ENCODE peak calls at places on chromosomes 3 and 15, in four cellular contexts. X is IMR-90, A is HepG2, U is GM12878. W is an unnamed sample.

GRCh38 chr3:28972921-28973320 is 307.9 kb upstream of the RBMS3 start:
- DNase-seq in X (no peak), U (no peak), A (no peak), W (no peak)

GRCh38 chr3:170476291-170476690 is 57.6 kb downstream of the CLDN11 start:
- DNase-seq in X (peak; percentile 34), A (no peak), U (no peak), W (no peak)

GRCh38 chr15:55660153-55660552 is 72.0 kb upstream of the PYGO1 start:
- DNase-seq in U (no peak), A (no peak), X (no peak), W (no peak)

GRCh38 chr15:78000089-78000926 is 77.2 kb downstream of the TBC1D2B start:
- DNase-seq in U (no peak), A (peak; percentile 62), X (peak; percentile 39), W (peak; percentile 80)

GRCh38 chr3:105610473-105610872 is 243.8 kb downstream of the ALCAM start:
- DNase-seq in U (no peak), X (no peak), A (no peak), W (no peak)

GRCh38 chr3:114404590-114404989 is 110.8 kb downstream of the TIGIT start:
- DNase-seq in X (peak; percentile 61), U (no peak), A (no peak), W (no peak)

GRCh38 chr3:25007974-25008658 is 419.9 kb upstream of the RARB start:
- DNase-seq in X (no peak), U (peak; percentile 15), A (no peak), W (no peak)

GRCh38 chr3:8741581-8742355 is 8.2 kb downstream of the CAV3 start:
- DNase-seq in U (no peak), X (peak; percentile 86), A (peak; percentile 89), W (peak; percentile 42)

GRCh38 chr3:131960324-131960723 is 74.5 kb downstream of the CPNE4 start:
- DNase-seq in X (peak; percentile 15), U (no peak), A (no peak), W (no peak)

GRCh38 chr15:38549222-38549621 is 15.4 kb downstream of the RASGRP1 start:
- DNase-seq in A (no peak), U (no peak), X (peak; percentile 60), W (no peak)

GRCh38 chr3:2098398-2099027 is at the start of gene CNTN4:
- DNase-seq in X (no peak), A (peak; percentile 24), U (no peak), W (peak; percentile 98)

GRCh38 chr3:86867990-86868389 is 123.0 kb downstream of the VGLL3 start:
- DNase-seq in U (no peak), X (peak; percentile 77), A (no peak), W (no peak)

GRCh38 chr15:88992216-88992615 is 79.0 kb upstream of the MFGE8 start:
- DNase-seq in X (peak; percentile 34), A (no peak), U (no peak), W (no peak)

GRCh38 chr3:9782777-9783176 is 9.5 kb downstream of the TADA3 start:
- DNase-seq in U (no peak), A (no peak), X (no peak), W (no peak)

GRCh38 chr15:75639709-75640482 is at the start of gene IMP3:
- DNase-seq in U (peak; percentile 95), X (peak; percentile 95), A (peak; percentile 97), W (peak; percentile 98)

GRCh38 chr3:87270908-87271727 is 5.3 kb downstream of the POU1F1 start:
- DNase-seq in U (no peak), A (no peak), X (no peak), W (no peak)

GRCh38 chr3:98022978-98023820 is 11.9 kb downstream of the GABRR3 start:
- DNase-seq in X (peak; percentile 68), A (peak; percentile 56), U (no peak), W (peak; percentile 42)

GRCh38 chr3:98645039-98645438 is 51.6 kb upstream of the CPOX start:
- DNase-seq in A (no peak), X (no peak), U (no peak), W (no peak)

GRCh38 chr3:160986060-160986459 is 119.1 kb downstream of the B3GALNT1 start:
- DNase-seq in A (no peak), X (no peak), U (no peak), W (no peak)

GRCh38 chr15:54681578-54681977 is 515.2 kb downstream of the RSL24D1 start:
- DNase-seq in X (no peak), A (no peak), U (no peak), W (no peak)

GRCh38 chr15:33810083-33810595 is 158.2 kb upstream of the CHRM5 start:
- DNase-seq in U (no peak), X (peak; percentile 16), A (no peak), W (no peak)

GRCh38 chr15:40360015-40360414 is 2.0 kb downstream of the DISP2 start:
- DNase-seq in X (no peak), U (no peak), A (no peak), W (no peak)

DNA sequence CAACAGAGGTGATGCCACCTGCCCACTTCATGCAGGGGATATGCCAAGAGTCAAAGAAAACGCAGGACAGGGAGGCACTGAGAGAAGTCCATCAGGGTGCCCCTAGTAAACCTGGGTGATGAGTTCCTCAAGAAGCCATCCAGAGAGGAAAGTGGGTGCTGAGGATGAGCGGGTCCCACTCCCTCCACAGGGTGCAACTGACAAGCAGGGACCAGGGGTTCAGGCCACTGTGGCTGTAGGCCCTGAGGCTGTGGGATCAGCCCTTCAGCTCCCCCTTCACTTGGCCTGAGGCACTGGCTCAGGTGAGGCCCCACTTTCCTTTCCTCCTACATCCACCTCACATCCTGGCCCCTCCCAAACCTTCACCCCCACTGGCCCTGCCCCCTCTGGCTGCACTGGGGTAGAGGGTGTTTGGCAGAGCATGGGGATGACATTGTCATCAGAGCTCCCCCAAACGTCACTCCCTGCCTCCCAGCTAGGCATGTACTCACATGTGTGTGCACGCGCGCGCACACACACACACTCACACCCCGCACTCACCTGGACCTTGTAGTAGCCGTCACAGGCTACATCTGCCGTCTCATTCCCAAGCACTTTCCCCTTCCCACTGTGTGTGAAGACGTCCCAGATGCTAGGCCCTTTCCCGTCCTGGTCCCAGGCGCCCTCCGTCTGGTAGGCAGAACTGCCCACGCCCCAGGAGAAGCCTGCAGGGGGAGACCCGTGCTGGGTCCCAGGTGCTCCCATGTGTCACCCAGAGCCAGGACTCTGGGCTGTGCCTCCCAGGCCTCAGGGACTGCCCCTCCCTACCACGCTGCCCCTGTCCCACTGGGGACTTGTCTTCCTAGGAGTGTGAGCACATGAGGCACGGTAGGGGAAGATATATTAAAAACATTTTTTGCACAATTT is 1.4 kb downstream of the LCTL start:
- DNase-seq in U (no peak), X (no peak), A (no peak), W (no peak)
- H3K9ac ChIP-seq in U (no peak overlapping the region), X (no peak overlapping the region), A (no peak overlapping the region), W (no peak overlapping the region)

GRCh38 chr3:73719877-73720276 is 95.1 kb upstream of the PDZRN3 start:
- DNase-seq in A (no peak), U (no peak), X (peak; percentile 76), W (no peak)

GRCh38 chr3:73718326-73719110 is 93.8 kb upstream of the PDZRN3 start:
- DNase-seq in A (no peak), U (no peak), X (no peak), W (no peak)

GRCh38 chr3:73716418-73716817 is 91.7 kb upstream of the PDZRN3 start:
- DNase-seq in X (peak; percentile 83), A (no peak), U (no peak), W (no peak)

GRCh38 chr3:73723596-73723995 is 98.9 kb upstream of the PDZRN3 start:
- DNase-seq in X (no peak), U (no peak), A (no peak), W (no peak)

DNA sequence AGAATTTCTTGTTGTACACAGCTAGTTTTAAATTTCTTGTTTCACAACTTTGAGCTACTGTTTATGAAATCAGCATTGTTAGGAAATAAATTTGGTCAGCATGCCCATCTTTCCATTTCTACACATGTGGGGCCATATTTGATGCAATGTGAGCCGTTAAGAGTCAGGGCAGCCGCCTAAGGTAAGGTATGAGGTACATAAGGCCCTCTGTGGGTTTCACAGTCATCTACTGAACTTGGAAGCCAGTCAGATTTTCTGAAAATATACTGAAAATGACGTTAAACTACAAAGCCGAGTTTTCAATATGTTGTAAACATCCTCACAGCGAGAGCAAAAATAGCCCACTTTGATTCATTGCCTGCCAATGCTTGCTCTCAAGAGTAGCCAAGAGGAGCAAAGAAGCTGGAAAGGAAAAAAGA is 94.7 kb upstream of the PDZRN3 start:
- DNase-seq in U (no peak), A (no peak), X (peak; percentile 83), W (no peak)
- TF ChIP-seq SMC3 in U (no peak), A (no peak), X (no peak), W (no peak)

GRCh38 chr15:59999064-59999377 is 5.1 kb upstream of the FOXB1 start:
- DNase-seq in U (no peak), X (no peak), A (no peak), W (peak; percentile 23)

GRCh38 chr15:60000113-60000823 is 3.8 kb upstream of the FOXB1 start:
- DNase-seq in U (no peak), X (no peak), A (no peak), W (peak; percentile 19)

GRCh38 chr15:59998256-59999063 is 5.7 kb upstream of the FOXB1 start:
- DNase-seq in A (no peak), X (no peak), U (no peak), W (peak; percentile 9)

GRCh38 chr15:60000824-60001641 is 3.1 kb upstream of the FOXB1 start:
- DNase-seq in A (no peak), U (no peak), X (no peak), W (peak; percentile 8)

GRCh38 chr15:59999558-60000112 is 4.5 kb upstream of the FOXB1 start:
- DNase-seq in X (no peak), U (no peak), A (no peak), W (peak; percentile 16)
- H3K4me3 ChIP-seq in X (no peak overlapping the region), U (no peak overlapping the region), A (no peak overlapping the region), W (no peak overlapping the region)

GRCh38 chr15:101167366-101167790 is 84.5 kb downstream of the CHSY1 start:
- DNase-seq in X (peak; percentile 50), U (no peak), A (peak; percentile 31), W (no peak)

GRCh38 chr15:101168898-101169297 is 83.0 kb downstream of the CHSY1 start:
- DNase-seq in U (no peak), X (no peak), A (no peak), W (no peak)

GRCh38 chr15:101169457-101170071 is 82.3 kb downstream of the CHSY1 start:
- DNase-seq in A (no peak), U (no peak), X (peak; percentile 69), W (no peak)

GRCh38 chr15:101167791-101168462 is 83.9 kb downstream of the CHSY1 start:
- DNase-seq in U (no peak), A (peak; percentile 57), X (peak; percentile 97), W (no peak)

DNA sequence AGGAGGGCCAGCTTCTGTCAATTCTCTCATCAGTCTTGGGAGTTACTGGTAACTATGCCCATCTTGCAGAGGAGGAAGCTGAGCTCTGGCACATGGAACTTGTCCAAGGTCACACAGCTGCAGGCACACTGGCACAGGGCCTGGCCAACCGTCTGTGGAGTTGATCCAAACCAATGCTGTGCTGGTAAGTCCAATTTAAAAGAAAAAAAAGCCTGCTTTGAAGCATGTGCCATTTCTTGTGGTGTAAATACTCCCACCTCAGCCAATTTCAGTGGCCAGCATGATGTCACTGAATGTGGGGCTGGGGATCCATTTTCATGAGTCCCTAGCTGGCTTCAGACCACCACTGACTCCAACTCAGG is 83.4 kb downstream of the CHSY1 start:
- DNase-seq in A (no peak), X (peak; percentile 65), U (no peak), W (no peak)
- H3K9ac ChIP-seq in A (no peak overlapping the region), X (no peak overlapping the region), U (no peak overlapping the region), W (no peak overlapping the region)